ENCODE peak calls at places on chromosome 14, in four cellular contexts. K, Q, S and A are unnamed samples.

GRCh38 chr14:53515264-53515663 is 362.1 kb upstream of the DDHD1 start:
- DNase-seq in Q (no peak), K (no peak), S (no peak), A (no peak)

GRCh38 chr14:34058510-34058909 is 107.6 kb upstream of the EGLN3 start:
- DNase-seq in K (no peak), Q (no peak), S (no peak), A (no peak)

GRCh38 chr14:88032373-88032772 is 27.4 kb downstream of the GPR65 start:
- DNase-seq in S (no peak), Q (no peak), K (no peak), A (no peak)

GRCh38 chr14:39034481-39035296 is 68.3 kb downstream of the SEC23A start:
- DNase-seq in K (no peak), S (peak), Q (peak), A (peak)

GRCh38 chr14:93375673-93376156 is 28.7 kb downstream of the COX8C start:
- DNase-seq in Q (no peak), S (no peak), K (peak), A (no peak)

GRCh38 chr14:105486974-105487448 is 325 bp downstream of the CRIP1 start:
- DNase-seq in Q (no peak), S (peak), K (no peak), A (no peak)

GRCh38 chr14:55814873-55815272 is 234.9 kb downstream of the KTN1 start:
- DNase-seq in S (no peak), Q (no peak), K (no peak), A (no peak)

GRCh38 chr14:41663478-41663845 is 56.8 kb downstream of the LRFN5 start:
- DNase-seq in Q (no peak), K (no peak), S (no peak), A (no peak)

GRCh38 chr14:33611405-33612183 is 339.3 kb downstream of the EGLN3 start:
- DNase-seq in K (no peak), S (no peak), Q (no peak), A (no peak)

GRCh38 chr14:104979758-104980591 is 1.8 kb upstream of the AHNAK2 start:
- DNase-seq in K (no peak), S (peak), Q (peak), A (no peak)

DNA sequence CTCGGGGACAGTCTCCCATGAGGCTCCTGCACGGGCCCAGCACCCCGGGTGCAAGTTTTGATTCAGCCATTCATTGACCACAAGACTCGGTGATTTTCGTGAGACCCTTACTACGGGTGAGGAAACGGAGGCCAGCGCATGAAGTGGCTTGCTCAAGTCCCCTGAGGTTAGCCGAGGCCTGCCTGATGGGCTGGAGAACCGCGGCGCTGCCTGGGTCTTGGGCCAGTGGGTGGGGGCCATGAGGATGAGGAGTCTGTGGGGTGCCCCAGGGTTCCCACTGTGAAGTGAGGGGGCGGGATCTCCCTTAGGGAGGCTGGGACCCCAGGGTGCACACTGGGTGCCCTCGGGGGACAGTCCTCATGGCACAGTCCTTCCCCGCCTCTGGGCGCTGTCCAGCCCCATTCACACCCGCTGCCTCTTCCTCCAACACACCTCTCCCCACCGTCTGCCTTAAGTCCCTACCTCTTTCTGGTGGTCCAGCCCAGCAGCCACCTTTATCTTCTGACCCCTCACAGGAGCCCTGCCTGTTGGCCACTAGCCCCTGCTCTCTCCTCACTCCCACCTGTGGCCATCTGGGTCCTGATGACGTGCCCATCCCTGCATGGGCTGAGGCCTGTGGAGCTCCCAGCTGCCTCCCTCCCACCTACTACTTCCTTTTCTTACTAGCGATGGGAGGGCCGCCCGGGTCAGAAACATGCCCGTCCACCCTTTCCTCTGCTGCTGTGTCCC is 16.3 kb downstream of the BEGAIN start:
- DNase-seq in S (no peak), K (no peak), Q (no peak), A (no peak)
- TF ChIP-seq PBX3 in S (no peak), K (no peak), Q (no peak), A (no peak)

GRCh38 chr14:102493585-102493984 is 16.0 kb downstream of the ANKRD9 start:
- DNase-seq in Q (no peak), S (no peak), K (no peak), A (no peak)
- TF ChIP-seq PBX3 in Q (no peak), S (no peak), K (no peak), A (no peak)

GRCh38 chr14:77306406-77307098 is 14.1 kb downstream of the POMT2 start:
- DNase-seq in S (no peak), K (no peak), Q (no peak), A (no peak)

GRCh38 chr14:77305696-77306095 is 15.0 kb downstream of the POMT2 start:
- DNase-seq in Q (no peak), S (no peak), K (no peak), A (no peak)

GRCh38 chr14:77302926-77303325 is 17.8 kb downstream of the POMT2 start:
- DNase-seq in Q (no peak), S (peak), K (no peak), A (peak)

GRCh38 chr14:77301103-77301502 is 19.6 kb downstream of the POMT2 start:
- DNase-seq in Q (peak), K (no peak), S (peak), A (peak)

GRCh38 chr14:77303417-77304156 is 17.1 kb downstream of the POMT2 start:
- DNase-seq in S (peak), Q (no peak), K (no peak), A (peak)
- TF ChIP-seq PBX3 in S (peak), Q (peak), K (no peak), A (no peak)

GRCh38 chr14:52391866-52392600 is 77.9 kb downstream of the PTGER2 start:
- DNase-seq in K (no peak), S (no peak), Q (no peak), A (no peak)
- TF ChIP-seq PBX3 in K (no peak), S (no peak), Q (no peak), A (no peak)

DNA sequence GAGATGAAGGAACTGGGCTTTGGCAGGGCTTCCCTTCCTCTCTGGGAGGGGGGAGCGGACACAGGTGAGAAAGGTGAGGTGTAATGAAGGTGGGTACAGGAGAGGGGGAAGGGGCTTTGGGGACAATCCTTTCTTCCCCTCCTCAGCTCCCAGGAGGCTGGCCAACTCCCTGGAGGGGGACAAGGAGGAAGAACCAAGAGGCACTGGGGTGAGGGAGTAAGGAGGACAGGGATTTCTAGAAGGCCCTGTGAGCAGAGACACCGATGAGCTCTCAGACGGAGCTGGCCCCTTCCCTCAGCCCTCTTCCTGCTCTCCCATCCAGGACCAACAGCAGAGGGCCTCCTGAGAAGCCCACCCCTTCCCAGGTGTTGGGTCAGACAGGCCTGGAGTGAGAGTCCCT is 53.4 kb downstream of the PLEKHG3 start:
- DNase-seq in Q (no peak), S (no peak), K (no peak), A (no peak)
- TF ChIP-seq PBX3 in Q (no peak), S (no peak), K (no peak), A (no peak)